ENCODE peak calls at places on chromosome 20, in six cellular contexts. One of them, this sample, is unnamed.

GRCh38 chr20:2804921-2805681 is 4.7 kb upstream of the CPXM1 start:
- DNase-seq in lower lobe of right lung: no peak
- DNase-seq in cardiac muscle cell: peak
- DNase-seq in GM23338: peak
- DNase-seq in Calu3: no peak
- DNase-seq in HCT116: no peak
- DNase-seq in this sample: no peak

GRCh38 chr20:58890454-58891075 is 38.0 kb downstream of the GNAS start:
- DNase-seq in cardiac muscle cell: peak
- DNase-seq in GM23338: peak
- DNase-seq in HCT116: no peak
- DNase-seq in Calu3: peak
- DNase-seq in lower lobe of right lung: peak
- DNase-seq in this sample: no peak

GRCh38 chr20:32641464-32641863 is 32.3 kb downstream of the C20orf203 start:
- DNase-seq in lower lobe of right lung: no peak
- DNase-seq in HCT116: no peak
- DNase-seq in GM23338: no peak
- DNase-seq in Calu3: no peak
- DNase-seq in cardiac muscle cell: no peak
- DNase-seq in this sample: no peak

GRCh38 chr20:42373049-42373448 is 754.9 kb upstream of the CHD6 start:
- DNase-seq in HCT116: no peak
- DNase-seq in GM23338: no peak
- DNase-seq in Calu3: no peak
- DNase-seq in cardiac muscle cell: no peak
- DNase-seq in lower lobe of right lung: no peak
- DNase-seq in this sample: no peak

GRCh38 chr20:37702643-37703337 is 9.0 kb downstream of the CTNNBL1 start:
- DNase-seq in lower lobe of right lung: no peak
- DNase-seq in HCT116: no peak
- DNase-seq in GM23338: no peak
- DNase-seq in cardiac muscle cell: no peak
- DNase-seq in Calu3: no peak
- DNase-seq in this sample: no peak

GRCh38 chr20:45456632-45457031 is 12.9 kb upstream of the WFDC2 start:
- DNase-seq in Calu3: peak
- DNase-seq in HCT116: peak
- DNase-seq in lower lobe of right lung: peak
- DNase-seq in GM23338: peak
- DNase-seq in cardiac muscle cell: peak
- DNase-seq in this sample: no peak

GRCh38 chr20:57627339-57627738 is 7.1 kb upstream of the ZBP1 start:
- DNase-seq in HCT116: no peak
- DNase-seq in cardiac muscle cell: no peak
- DNase-seq in Calu3: no peak
- DNase-seq in GM23338: no peak
- DNase-seq in lower lobe of right lung: no peak
- DNase-seq in this sample: no peak

GRCh38 chr20:16749573-16749972 is 1.4 kb downstream of the OTOR start:
- DNase-seq in GM23338: peak
- DNase-seq in lower lobe of right lung: no peak
- DNase-seq in Calu3: no peak
- DNase-seq in cardiac muscle cell: no peak
- DNase-seq in HCT116: no peak
- DNase-seq in this sample: no peak

GRCh38 chr20:48403362-48403761 is 424.4 kb downstream of the PREX1 start:
- DNase-seq in Calu3: no peak
- DNase-seq in cardiac muscle cell: no peak
- DNase-seq in HCT116: no peak
- DNase-seq in lower lobe of right lung: no peak
- DNase-seq in GM23338: no peak
- DNase-seq in this sample: no peak

GRCh38 chr20:31607640-31608255 is 2.7 kb downstream of the ID1 start:
- DNase-seq in cardiac muscle cell: peak
- DNase-seq in HCT116: peak
- DNase-seq in Calu3: no peak
- DNase-seq in GM23338: no peak
- DNase-seq in lower lobe of right lung: no peak
- DNase-seq in this sample: no peak

GRCh38 chr20:6185268-6185667 is 62.4 kb upstream of the FERMT1 start:
- DNase-seq in Calu3: no peak
- DNase-seq in HCT116: no peak
- DNase-seq in lower lobe of right lung: no peak
- DNase-seq in GM23338: peak
- DNase-seq in cardiac muscle cell: peak
- DNase-seq in this sample: no peak
- TF ChIP-seq CTCF in Calu3: no peak
- TF ChIP-seq CTCF in HCT116: no peak
- TF ChIP-seq CTCF in lower lobe of right lung: no peak
- TF ChIP-seq CTCF in GM23338: peak
- TF ChIP-seq CTCF in cardiac muscle cell: peak
- TF ChIP-seq CTCF in this sample: no peak

GRCh38 chr20:36481380-36482043 is 59.8 kb upstream of the MYL9 start:
- DNase-seq in lower lobe of right lung: peak
- DNase-seq in cardiac muscle cell: no peak
- DNase-seq in Calu3: no peak
- DNase-seq in HCT116: no peak
- DNase-seq in GM23338: peak
- DNase-seq in this sample: no peak
- TF ChIP-seq CTCF in lower lobe of right lung: no peak
- TF ChIP-seq CTCF in cardiac muscle cell: no peak
- TF ChIP-seq CTCF in Calu3: no peak
- TF ChIP-seq CTCF in HCT116: no peak
- TF ChIP-seq CTCF in GM23338: no peak
- TF ChIP-seq CTCF in this sample: peak

DNA sequence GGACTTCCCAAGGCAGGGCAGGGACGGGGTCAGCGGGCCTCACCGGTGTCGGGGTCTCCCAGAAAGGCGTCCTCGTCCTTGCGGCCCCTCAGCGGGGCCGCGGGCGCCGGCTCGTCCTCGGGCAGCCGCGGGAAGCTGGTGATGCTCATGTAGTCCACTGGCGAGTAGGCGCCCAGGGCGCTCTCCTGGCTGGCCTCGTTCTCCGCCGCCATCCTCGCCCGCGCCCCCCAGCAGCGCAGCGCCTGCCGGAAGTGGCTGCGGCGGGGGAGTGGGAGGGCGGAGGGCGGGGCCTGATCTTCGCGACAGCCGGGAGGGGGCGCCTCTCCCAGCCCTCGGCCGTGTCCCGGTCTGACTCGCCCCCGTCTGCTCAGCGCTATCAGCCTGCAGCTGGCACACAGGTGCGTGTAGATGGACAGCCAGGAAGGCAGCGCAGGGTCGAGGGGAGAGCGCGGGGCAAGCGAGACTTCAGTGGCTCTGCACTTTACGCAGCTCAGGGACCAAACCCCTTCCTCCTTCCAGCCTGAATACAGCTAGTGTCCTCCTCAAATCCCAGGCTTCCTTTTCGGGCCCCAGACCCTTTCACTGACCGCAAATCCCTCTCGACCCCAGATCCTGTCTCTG is at the start of gene GGT7:
- DNase-seq in Calu3: peak
- DNase-seq in lower lobe of right lung: peak
- DNase-seq in cardiac muscle cell: peak
- DNase-seq in HCT116: peak
- DNase-seq in GM23338: peak
- DNase-seq in this sample: peak
- TF ChIP-seq CTCF in Calu3: peak
- TF ChIP-seq CTCF in lower lobe of right lung: peak
- TF ChIP-seq CTCF in cardiac muscle cell: peak
- TF ChIP-seq CTCF in HCT116: peak
- TF ChIP-seq CTCF in GM23338: peak
- TF ChIP-seq CTCF in this sample: peak

DNA sequence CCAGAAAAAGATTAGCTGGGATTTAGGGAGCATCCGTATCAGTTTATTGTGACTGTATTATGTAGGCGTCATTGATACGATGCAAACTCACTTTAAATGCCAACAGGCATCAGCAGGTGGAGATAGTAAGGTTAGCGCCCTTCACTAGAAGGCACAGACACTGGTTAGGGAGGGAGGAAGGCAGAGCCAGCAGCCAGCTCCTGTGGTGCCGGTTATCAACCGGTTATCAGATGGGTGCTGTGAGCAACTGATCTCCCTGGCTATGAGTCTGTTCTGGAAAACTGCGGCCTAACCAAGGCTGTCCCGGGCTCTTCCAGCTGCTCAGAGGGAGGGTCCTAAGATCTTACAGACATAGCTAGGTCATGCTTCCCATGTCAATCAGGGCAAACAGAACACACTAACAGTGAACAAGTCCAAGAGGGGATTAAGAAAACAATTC is 47.5 kb upstream of the CD93 start:
- DNase-seq in GM23338: no peak
- DNase-seq in lower lobe of right lung: no peak
- DNase-seq in HCT116: no peak
- DNase-seq in Calu3: no peak
- DNase-seq in cardiac muscle cell: no peak
- DNase-seq in this sample: peak
- TF ChIP-seq CTCF in GM23338: no peak
- TF ChIP-seq CTCF in lower lobe of right lung: no peak
- TF ChIP-seq CTCF in HCT116: no peak
- TF ChIP-seq CTCF in Calu3: no peak
- TF ChIP-seq CTCF in cardiac muscle cell: no peak
- TF ChIP-seq CTCF in this sample: no peak

GRCh38 chr20:15547109-15547508 is 1026.1 kb downstream of the KIF16B start:
- DNase-seq in HCT116: no peak
- DNase-seq in GM23338: no peak
- DNase-seq in Calu3: no peak
- DNase-seq in lower lobe of right lung: no peak
- DNase-seq in cardiac muscle cell: no peak
- DNase-seq in this sample: no peak

GRCh38 chr20:15546624-15547023 is 1026.6 kb downstream of the KIF16B start:
- DNase-seq in Calu3: no peak
- DNase-seq in lower lobe of right lung: no peak
- DNase-seq in GM23338: no peak
- DNase-seq in HCT116: no peak
- DNase-seq in cardiac muscle cell: no peak
- DNase-seq in this sample: no peak

GRCh38 chr20:15550116-15550870 is 1023.0 kb downstream of the KIF16B start:
- DNase-seq in GM23338: no peak
- DNase-seq in Calu3: no peak
- DNase-seq in cardiac muscle cell: no peak
- DNase-seq in HCT116: no peak
- DNase-seq in lower lobe of right lung: no peak
- DNase-seq in this sample: no peak

GRCh38 chr20:15542655-15543054 is 1030.6 kb downstream of the KIF16B start:
- DNase-seq in HCT116: no peak
- DNase-seq in cardiac muscle cell: no peak
- DNase-seq in lower lobe of right lung: no peak
- DNase-seq in Calu3: no peak
- DNase-seq in GM23338: no peak
- DNase-seq in this sample: no peak

GRCh38 chr20:15544727-15545126 is 1028.5 kb downstream of the KIF16B start:
- DNase-seq in GM23338: no peak
- DNase-seq in HCT116: no peak
- DNase-seq in cardiac muscle cell: no peak
- DNase-seq in Calu3: no peak
- DNase-seq in lower lobe of right lung: no peak
- DNase-seq in this sample: no peak
- TF ChIP-seq CTCF in GM23338: no peak
- TF ChIP-seq CTCF in HCT116: no peak
- TF ChIP-seq CTCF in cardiac muscle cell: no peak
- TF ChIP-seq CTCF in Calu3: no peak
- TF ChIP-seq CTCF in lower lobe of right lung: no peak
- TF ChIP-seq CTCF in this sample: no peak

DNA sequence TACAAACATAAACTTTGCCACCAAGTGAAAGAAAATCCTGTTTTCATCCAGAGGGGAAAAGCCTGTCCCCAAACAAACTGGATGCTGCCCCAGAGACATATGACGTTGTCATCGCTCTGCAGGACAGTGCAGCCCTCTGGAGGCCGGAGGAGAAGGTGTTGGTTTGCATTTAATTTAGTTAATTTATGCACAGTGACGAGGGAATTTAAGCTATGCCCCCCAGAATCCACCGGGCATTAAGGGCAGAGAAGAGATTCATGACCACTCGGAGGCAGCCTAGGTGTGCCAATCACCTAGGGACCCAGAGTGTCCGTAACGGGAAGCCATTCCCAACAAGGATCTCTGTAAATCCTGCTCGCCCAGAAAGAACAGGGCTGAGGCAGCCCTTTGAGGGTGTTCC is 45.1 kb downstream of the NINL start:
- DNase-seq in lower lobe of right lung: no peak
- DNase-seq in cardiac muscle cell: no peak
- DNase-seq in GM23338: peak
- DNase-seq in Calu3: no peak
- DNase-seq in HCT116: peak
- DNase-seq in this sample: no peak
- TF ChIP-seq CTCF in lower lobe of right lung: peak
- TF ChIP-seq CTCF in cardiac muscle cell: peak
- TF ChIP-seq CTCF in GM23338: peak
- TF ChIP-seq CTCF in Calu3: no peak
- TF ChIP-seq CTCF in HCT116: peak
- TF ChIP-seq CTCF in this sample: no peak

DNA sequence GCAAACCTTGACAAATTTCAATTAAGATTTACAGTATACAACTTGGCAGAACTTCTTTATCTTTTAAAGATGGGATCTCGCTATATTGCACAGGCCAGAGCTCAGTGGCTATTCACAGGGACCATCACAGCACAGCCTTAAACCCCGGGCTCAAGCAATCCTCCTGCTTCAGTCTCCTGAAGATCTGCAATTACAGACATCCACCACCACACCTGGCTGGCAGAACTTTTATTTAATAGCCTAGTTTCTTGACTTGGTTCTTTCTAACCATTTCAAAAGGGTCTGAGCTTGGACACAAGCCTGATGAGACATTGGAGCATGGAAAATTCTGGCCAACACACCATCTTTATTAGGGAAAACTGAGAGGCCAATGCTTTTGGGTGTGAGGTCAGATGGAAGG is 151.6 kb upstream of the KCNG1 start:
- DNase-seq in HCT116: no peak
- DNase-seq in Calu3: no peak
- DNase-seq in lower lobe of right lung: no peak
- DNase-seq in GM23338: peak
- DNase-seq in cardiac muscle cell: no peak
- DNase-seq in this sample: no peak
- TF ChIP-seq CTCF in HCT116: no peak
- TF ChIP-seq CTCF in Calu3: no peak
- TF ChIP-seq CTCF in lower lobe of right lung: no peak
- TF ChIP-seq CTCF in GM23338: no peak
- TF ChIP-seq CTCF in cardiac muscle cell: no peak
- TF ChIP-seq CTCF in this sample: no peak

DNA sequence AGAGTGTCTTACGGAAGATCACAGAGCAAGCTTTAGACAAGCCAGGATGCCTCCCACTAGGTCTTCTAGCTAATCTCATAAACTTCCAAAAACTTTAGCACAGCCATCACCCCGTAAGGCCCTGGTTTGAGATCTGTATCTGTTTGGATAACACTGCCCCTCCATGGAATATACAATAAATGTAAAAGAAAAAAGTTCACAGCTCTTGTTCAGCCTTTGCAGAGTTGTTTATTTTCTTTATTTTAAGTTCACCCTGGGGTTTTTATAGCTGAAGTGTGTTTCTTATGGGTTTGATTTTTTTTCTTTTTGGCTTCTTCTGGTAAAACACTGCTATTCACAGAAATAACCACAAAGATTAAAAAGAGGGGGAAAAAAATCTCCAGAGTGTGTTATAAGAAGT is 125.6 kb downstream of the EYA2 start:
- DNase-seq in GM23338: no peak
- DNase-seq in cardiac muscle cell: no peak
- DNase-seq in HCT116: no peak
- DNase-seq in lower lobe of right lung: no peak
- DNase-seq in Calu3: no peak
- DNase-seq in this sample: no peak
- TF ChIP-seq CTCF in GM23338: no peak
- TF ChIP-seq CTCF in cardiac muscle cell: no peak
- TF ChIP-seq CTCF in HCT116: no peak
- TF ChIP-seq CTCF in lower lobe of right lung: no peak
- TF ChIP-seq CTCF in Calu3: no peak
- TF ChIP-seq CTCF in this sample: no peak